ENCODE peak calls at places on chromosomes 7 and 10, in six cellular contexts. O, W, R, S, H and F are unnamed samples.

GRCh38 chr7:158970132-158970531 is 113.8 kb downstream of the DYNC2I1 start:
- DNase-seq in O (no peak), W (no peak), R (no peak), S (no peak), H (no peak), F (no peak)

GRCh38 chr7:150313367-150313809 is 9.8 kb upstream of the LRRC61 start:
- DNase-seq in O (no peak), W (no peak), R (no peak), S (no peak), H (no peak), F (peak; percentile 50)

GRCh38 chr7:111639894-111640293 is 77.6 kb upstream of the IMMP2L start:
- DNase-seq in O (peak; percentile 30), W (no peak), R (no peak), S (peak; percentile 16), H (peak; percentile 31), F (no peak)

GRCh38 chr7:15561840-15562239 is at the start of gene AGMO:
- DNase-seq in O (no peak), W (no peak), R (no peak), S (peak; percentile 36), H (peak; percentile 87), F (peak; percentile 86)

GRCh38 chr7:155542276-155542675 is 4.1 kb downstream of the CNPY1 start:
- DNase-seq in O (no peak), W (no peak), R (no peak), S (no peak), H (no peak), F (no peak)

GRCh38 chr10:126090911-126091728 is 194.8 kb downstream of the FANK1 start:
- DNase-seq in O (peak; percentile 83), W (peak; percentile 60), R (no peak), S (peak; percentile 67), H (no peak), F (peak; percentile 99)

GRCh38 chr10:32049113-32049512 is 7.1 kb downstream of the KIF5B start:
- DNase-seq in O (no peak), W (no peak), R (no peak), S (no peak), H (no peak), F (peak; percentile 67)

GRCh38 chr7:66076459-66077329 is 1.1 kb downstream of the ASL start:
- DNase-seq in O (no peak), W (no peak), R (no peak), S (no peak), H (no peak), F (no peak)

GRCh38 chr7:32559480-32559879 is 64.2 kb downstream of the AVL9 start:
- DNase-seq in O (no peak), W (no peak), R (no peak), S (no peak), H (no peak), F (no peak)

GRCh38 chr7:8295638-8296361 is 33.8 kb upstream of the ICA1 start:
- DNase-seq in O (peak; percentile 66), W (peak; percentile 81), R (no peak), S (peak; percentile 97), H (peak; percentile 34), F (peak; percentile 56)

GRCh38 chr7:2433713-2434550 is 30.5 kb downstream of the CHST12 start:
- DNase-seq in O (no peak), W (no peak), R (no peak), S (no peak), H (no peak), F (no peak)

GRCh38 chr7:136062625-136063336 is 85.6 kb upstream of the MTPN start:
- DNase-seq in O (no peak), W (no peak), R (no peak), S (no peak), H (no peak), F (no peak)

GRCh38 chr7:102424129-102424551 is 9.2 kb upstream of the ORAI2 start:
- DNase-seq in O (no peak), W (no peak), R (no peak), S (no peak), H (no peak), F (no peak)

GRCh38 chr7:34612671-34613070 is 45.3 kb upstream of the NPSR1 start:
- DNase-seq in O (no peak), W (no peak), R (no peak), S (peak; percentile 42), H (no peak), F (no peak)

GRCh38 chr10:59176241-59177030 is at the start of gene PHYHIPL:
- DNase-seq in O (peak; percentile 5), W (no peak), R (no peak), S (no peak), H (no peak), F (peak; percentile 53)

GRCh38 chr10:22906767-22907166 is 21.1 kb upstream of the ARMC3 start:
- DNase-seq in O (no peak), W (no peak), R (no peak), S (no peak), H (no peak), F (no peak)

GRCh38 chr7:148464932-148465331 is 125.6 kb upstream of the C7orf33 start:
- DNase-seq in O (no peak), W (no peak), R (no peak), S (no peak), H (no peak), F (no peak)

GRCh38 chr7:143394068-143394467 is 12.9 kb downstream of the ZYX start:
- DNase-seq in O (no peak), W (no peak), R (no peak), S (no peak), H (no peak), F (no peak)

GRCh38 chr7:78279035-78279434 is 480.5 kb downstream of the PHTF2 start:
- DNase-seq in O (peak; percentile 43), W (peak; percentile 63), R (no peak), S (peak; percentile 61), H (no peak), F (no peak)

GRCh38 chr7:155289949-155290501 is 7.7 kb upstream of the INSIG1 start:
- DNase-seq in O (no peak), W (no peak), R (no peak), S (no peak), H (no peak), F (no peak)

GRCh38 chr10:35751347-35751746 is 109.3 kb upstream of the FZD8 start:
- DNase-seq in O (no peak), W (no peak), R (no peak), S (no peak), H (no peak), F (no peak)

GRCh38 chr10:46550076-46550790 is 6.2 kb downstream of the GPRIN2 start:
- DNase-seq in O (peak; percentile 43), W (no peak), R (no peak), S (no peak), H (no peak), F (no peak)

GRCh38 chr10:62562795-62563194 is 188.6 kb downstream of the ZNF365 start:
- DNase-seq in O (no peak), W (no peak), R (no peak), S (no peak), H (no peak), F (no peak)

GRCh38 chr7:84188811-84189405 is 5.7 kb downstream of the SEMA3A start:
- DNase-seq in O (no peak), W (no peak), R (no peak), S (peak; percentile 69), H (no peak), F (peak; percentile 44)